ENCODE peak calls at places on chromosome 4, in four cellular contexts. F is pancreas, T is lower leg skin, R is SIG-M5. A is an unnamed sample.

GRCh38 chr4:73315091-73315490 is 56.5 kb upstream of the ANKRD17 start:
- DNase-seq in F (no peak), T (no peak), R (no peak), A (no peak)

GRCh38 chr4:61666248-61666647 is 466.1 kb downstream of the ADGRL3 start:
- DNase-seq in R (no peak), T (no peak), F (no peak), A (no peak)

GRCh38 chr4:72779256-72779655 is 210.2 kb upstream of the ADAMTS3 start:
- DNase-seq in R (no peak), T (no peak), F (no peak), A (peak)

GRCh38 chr4:2025817-2026216 is 17.0 kb upstream of the NELFA start:
- DNase-seq in R (no peak), F (no peak), T (no peak), A (no peak)

GRCh38 chr4:48139688-48140087 is 5.6 kb upstream of the TXK start:
- DNase-seq in F (no peak), T (no peak), R (no peak), A (no peak)

GRCh38 chr4:177235026-177235425 is 74.6 kb upstream of the NEIL3 start:
- DNase-seq in F (no peak), T (no peak), R (no peak), A (no peak)

GRCh38 chr4:39698424-39699009 is 581 bp downstream of the UBE2K start:
- DNase-seq in T (peak), R (no peak), F (peak), A (peak)

GRCh38 chr4:185872747-185873380 is 60.9 kb upstream of the SORBS2 start:
- DNase-seq in F (no peak), T (no peak), R (no peak), A (no peak)

GRCh38 chr4:48594185-48594584 is 104.1 kb downstream of the ZAR1 start:
- DNase-seq in F (no peak), T (no peak), R (no peak), A (no peak)

GRCh38 chr4:87073570-87074470 is 139.0 kb downstream of the AFF1 start:
- DNase-seq in F (no peak), R (no peak), T (peak), A (no peak)

GRCh38 chr4:32789026-32789608 is 2068.9 kb downstream of the PCDH7 start:
- DNase-seq in T (no peak), R (no peak), F (no peak), A (peak)

GRCh38 chr4:3044812-3045499 is 29.4 kb downstream of the HTT-AS start:
- DNase-seq in T (no peak), R (no peak), F (no peak), A (no peak)

GRCh38 chr4:74768857-74769525 is 25.3 kb downstream of the BTC start:
- DNase-seq in T (no peak), R (no peak), F (no peak), A (peak)

GRCh38 chr4:1356181-1356998 is 9.4 kb downstream of the UVSSA start:
- DNase-seq in F (peak), T (no peak), R (no peak), A (peak)

GRCh38 chr4:82715731-82716617 is 82.6 kb downstream of the SCD5 start:
- DNase-seq in T (no peak), R (no peak), F (no peak), A (no peak)

GRCh38 chr4:164138521-164138920 is 615.4 kb upstream of the SMIM31 start:
- DNase-seq in F (no peak), T (no peak), R (no peak), A (no peak)

GRCh38 chr4:4423706-4424498 is 37.0 kb downstream of the NSG1 start:
- DNase-seq in T (no peak), F (no peak), R (no peak), A (no peak)

GRCh38 chr4:139022835-139023234 is 7.3 kb downstream of the NOCT start:
- DNase-seq in T (no peak), F (no peak), R (no peak), A (no peak)

GRCh38 chr4:180059216-180059881 is 2183.9 kb upstream of the TENM3 start:
- DNase-seq in T (no peak), F (no peak), R (no peak), A (no peak)

GRCh38 chr4:26197018-26197779 is 123.6 kb upstream of the RBPJ start:
- DNase-seq in F (no peak), T (no peak), R (peak), A (peak)

GRCh38 chr4:139084425-139085093 is 69.0 kb downstream of the NOCT start:
- DNase-seq in R (peak), F (no peak), T (no peak), A (no peak)

GRCh38 chr4:101114936-101115372 is 232.4 kb downstream of the PPP3CA start:
- DNase-seq in T (no peak), R (no peak), F (no peak), A (peak)

GRCh38 chr4:118557298-118557851 is 127.8 kb upstream of the METTL14 start:
- DNase-seq in T (no peak), F (no peak), R (peak), A (peak)

GRCh38 chr4:83110222-83110945 is 4.1 kb downstream of the PLAC8 start:
- DNase-seq in F (peak), T (peak), R (peak), A (peak)

GRCh38 chr4:122053186-122053585 is 98.9 kb upstream of the BLTP1 start:
- DNase-seq in T (no peak), R (no peak), F (no peak), A (no peak)

GRCh38 chr4:13627185-13627605 is 330 bp downstream of the BOD1L1 start:
- DNase-seq in T (no peak), F (no peak), R (no peak), A (no peak)

A was measured in A172.